ENCODE peak calls at places on chromosomes 12 and 14, in ten cellular contexts. One of them, this sample, is unnamed.

GRCh38 chr14:90419200-90419599 is 22.4 kb downstream of the CALM1 start:
- DNase-seq in hypothalamus: peak; percentile 27
- DNase-seq in choroid plexus epithelial cell: peak; percentile 91
- DNase-seq in activated CD4-positive, alpha-beta T cell treated with anti-CD3 and anti-CD28 coated beads, Interleukin-2, amount 50 U/mL, for 1 hour: no peak
- DNase-seq in amygdala: no peak
- DNase-seq in GM20000: no peak
- DNase-seq in WTC11: no peak
- DNase-seq in DMS79 treated with DMSO at 0.1 percent for 48 hours: peak; percentile 72
- DNase-seq in Panc1: peak; percentile 76
- DNase-seq in HS-5: peak; percentile 88
- DNase-seq in this sample: peak; percentile 72

GRCh38 chr12:59698599-59698998 is 102.8 kb downstream of the SLC16A7 start:
- DNase-seq in HS-5: peak; percentile 87
- DNase-seq in GM20000: no peak
- DNase-seq in activated CD4-positive, alpha-beta T cell treated with anti-CD3 and anti-CD28 coated beads, Interleukin-2, amount 50 U/mL, for 1 hour: no peak
- DNase-seq in WTC11: no peak
- DNase-seq in choroid plexus epithelial cell: peak; percentile 87
- DNase-seq in DMS79 treated with DMSO at 0.1 percent for 48 hours: no peak
- DNase-seq in amygdala: no peak
- DNase-seq in hypothalamus: no peak
- DNase-seq in Panc1: no peak
- DNase-seq in this sample: no peak

GRCh38 chr14:51867753-51868152 is 7.3 kb downstream of the GNG2 start:
- DNase-seq in hypothalamus: no peak
- DNase-seq in DMS79 treated with DMSO at 0.1 percent for 48 hours: no peak
- DNase-seq in amygdala: no peak
- DNase-seq in choroid plexus epithelial cell: no peak
- DNase-seq in HS-5: no peak
- DNase-seq in WTC11: no peak
- DNase-seq in activated CD4-positive, alpha-beta T cell treated with anti-CD3 and anti-CD28 coated beads, Interleukin-2, amount 50 U/mL, for 1 hour: no peak
- DNase-seq in Panc1: no peak
- DNase-seq in GM20000: no peak
- DNase-seq in this sample: no peak

GRCh38 chr12:91222746-91223145 is 40.1 kb upstream of the DCN start:
- DNase-seq in WTC11: no peak
- DNase-seq in amygdala: no peak
- DNase-seq in Panc1: no peak
- DNase-seq in GM20000: no peak
- DNase-seq in HS-5: peak; percentile 42
- DNase-seq in hypothalamus: no peak
- DNase-seq in choroid plexus epithelial cell: peak; percentile 50
- DNase-seq in DMS79 treated with DMSO at 0.1 percent for 48 hours: no peak
- DNase-seq in activated CD4-positive, alpha-beta T cell treated with anti-CD3 and anti-CD28 coated beads, Interleukin-2, amount 50 U/mL, for 1 hour: no peak
- DNase-seq in this sample: no peak

GRCh38 chr12:3203713-3204112 is 126.5 kb downstream of the TSPAN9 start:
- DNase-seq in DMS79 treated with DMSO at 0.1 percent for 48 hours: peak; percentile 63
- DNase-seq in GM20000: no peak
- DNase-seq in choroid plexus epithelial cell: no peak
- DNase-seq in amygdala: no peak
- DNase-seq in hypothalamus: no peak
- DNase-seq in Panc1: no peak
- DNase-seq in WTC11: no peak
- DNase-seq in HS-5: no peak
- DNase-seq in activated CD4-positive, alpha-beta T cell treated with anti-CD3 and anti-CD28 coated beads, Interleukin-2, amount 50 U/mL, for 1 hour: no peak
- DNase-seq in this sample: no peak

GRCh38 chr12:95796982-95797289 is 6.4 kb upstream of the NTN4 start:
- DNase-seq in WTC11: no peak
- DNase-seq in activated CD4-positive, alpha-beta T cell treated with anti-CD3 and anti-CD28 coated beads, Interleukin-2, amount 50 U/mL, for 1 hour: no peak
- DNase-seq in Panc1: no peak
- DNase-seq in amygdala: no peak
- DNase-seq in HS-5: no peak
- DNase-seq in DMS79 treated with DMSO at 0.1 percent for 48 hours: no peak
- DNase-seq in choroid plexus epithelial cell: no peak
- DNase-seq in GM20000: no peak
- DNase-seq in hypothalamus: no peak
- DNase-seq in this sample: no peak

GRCh38 chr14:85252011-85252410 is 277.9 kb upstream of the FLRT2 start:
- DNase-seq in Panc1: peak; percentile 64
- DNase-seq in activated CD4-positive, alpha-beta T cell treated with anti-CD3 and anti-CD28 coated beads, Interleukin-2, amount 50 U/mL, for 1 hour: no peak
- DNase-seq in choroid plexus epithelial cell: peak; percentile 80
- DNase-seq in WTC11: no peak
- DNase-seq in amygdala: no peak
- DNase-seq in DMS79 treated with DMSO at 0.1 percent for 48 hours: no peak
- DNase-seq in hypothalamus: no peak
- DNase-seq in HS-5: peak; percentile 84
- DNase-seq in GM20000: no peak
- DNase-seq in this sample: no peak

GRCh38 chr14:21112267-21112666 is 11.4 kb downstream of the TMEM253 start:
- DNase-seq in DMS79 treated with DMSO at 0.1 percent for 48 hours: no peak
- DNase-seq in HS-5: no peak
- DNase-seq in WTC11: no peak
- DNase-seq in Panc1: no peak
- DNase-seq in activated CD4-positive, alpha-beta T cell treated with anti-CD3 and anti-CD28 coated beads, Interleukin-2, amount 50 U/mL, for 1 hour: no peak
- DNase-seq in GM20000: no peak
- DNase-seq in hypothalamus: no peak
- DNase-seq in choroid plexus epithelial cell: no peak
- DNase-seq in amygdala: no peak
- DNase-seq in this sample: no peak

GRCh38 chr12:64522316-64522715 is 70.4 kb downstream of the TBK1 start:
- DNase-seq in choroid plexus epithelial cell: peak; percentile 77
- DNase-seq in activated CD4-positive, alpha-beta T cell treated with anti-CD3 and anti-CD28 coated beads, Interleukin-2, amount 50 U/mL, for 1 hour: no peak
- DNase-seq in hypothalamus: no peak
- DNase-seq in HS-5: no peak
- DNase-seq in GM20000: no peak
- DNase-seq in amygdala: no peak
- DNase-seq in Panc1: no peak
- DNase-seq in DMS79 treated with DMSO at 0.1 percent for 48 hours: peak; percentile 7
- DNase-seq in WTC11: no peak
- DNase-seq in this sample: no peak